ENCODE peak calls at places on chromosome X, in eight cellular contexts. P is LoVo; I is Right ventricle myocardium inferior; V is activated T-cell treated with anti-CD3 and anti-CD28 coated beads, Interleukin-2, amount 50 U/mL, for 72 hours; E is bronchial epithelial cell; M is hepatocyte; H is HCEC 1CT; R is D341Med. T is an unnamed sample.

GRCh38 chrX:24190500-24191156 is 41.1 kb downstream of the ZFX start:
- DNase-seq in P (no peak), I (no peak), V (no peak), E (no peak), M (peak; percentile 60), H (peak; percentile 22), R (no peak), T (no peak)

GRCh38 chrX:119482497-119483480 is 14.5 kb downstream of the SLC25A5 start:
- DNase-seq in P (peak; percentile 18), I (peak; percentile 85), V (peak; percentile 75), E (peak; percentile 41), M (peak; percentile 73), H (peak; percentile 34), R (no peak), T (peak; percentile 64)

GRCh38 chrX:30865020-30865419 is 24.0 kb downstream of the TAB3 start:
- DNase-seq in P (no peak), I (no peak), V (peak; percentile 1), E (peak; percentile 27), M (peak; percentile 11), H (no peak), R (peak; percentile 17), T (no peak)

GRCh38 chrX:15501506-15501905 is 899 bp downstream of the BMX start:
- DNase-seq in P (no peak), I (no peak), V (no peak), E (no peak), M (no peak), H (no peak), R (no peak), T (no peak)

GRCh38 chrX:78540171-78540570 is 119.0 kb downstream of the RTL3 start:
- DNase-seq in P (no peak), I (no peak), V (no peak), E (no peak), M (no peak), H (no peak), R (no peak), T (no peak)

GRCh38 chrX:98548550-98548949 is 1664.8 kb downstream of the RPA4 start:
- DNase-seq in P (no peak), I (no peak), V (no peak), E (no peak), M (no peak), H (no peak), R (no peak), T (no peak)

GRCh38 chrX:154140206-154140605 is 3.8 kb upstream of the OPN1LW start:
- DNase-seq in P (no peak), I (no peak), V (no peak), E (no peak), M (no peak), H (no peak), R (no peak), T (no peak)

GRCh38 chrX:106802388-106803275 is at the start of gene TBC1D8B:
- DNase-seq in P (peak; percentile 82), I (peak; percentile 69), V (peak; percentile 6), E (peak; percentile 89), M (peak; percentile 86), H (peak; percentile 89), R (peak; percentile 25), T (no peak)

GRCh38 chrX:5958523-5958922 is 270.1 kb downstream of the NLGN4X start:
- DNase-seq in P (no peak), I (no peak), V (no peak), E (no peak), M (no peak), H (no peak), R (no peak), T (no peak)

GRCh38 chrX:21639775-21640174 is 18.4 kb downstream of the KLHL34 start:
- DNase-seq in P (no peak), I (no peak), V (no peak), E (no peak), M (no peak), H (no peak), R (no peak), T (no peak)

GRCh38 chrX:48910926-48911406 is 480 bp downstream of the SLC35A2 start:
- DNase-seq in P (no peak), I (no peak), V (peak; percentile 33), E (no peak), M (no peak), H (no peak), R (no peak), T (no peak)

GRCh38 chrX:38519651-38520050 is 41.7 kb upstream of the TSPAN7 start:
- DNase-seq in P (no peak), I (no peak), V (no peak), E (no peak), M (no peak), H (no peak), R (no peak), T (no peak)

GRCh38 chrX:12115377-12115776 is 22.9 kb upstream of the FRMPD4 start:
- DNase-seq in P (no peak), I (no peak), V (peak; percentile 1), E (no peak), M (no peak), H (no peak), R (peak; percentile 26), T (no peak)

GRCh38 chrX:153931151-153931550 is 3.7 kb downstream of the NAA10 start:
- DNase-seq in P (no peak), I (no peak), V (no peak), E (no peak), M (no peak), H (no peak), R (no peak), T (no peak)

GRCh38 chrX:119062750-119063374 is 9.9 kb upstream of the CT47C1 start:
- DNase-seq in P (no peak), I (no peak), V (no peak), E (peak; percentile 32), M (no peak), H (no peak), R (no peak), T (no peak)

GRCh38 chrX:23901805-23902204 is 5.9 kb downstream of the APOO start:
- DNase-seq in P (peak; percentile 62), I (no peak), V (peak; percentile 30), E (peak; percentile 78), M (peak; percentile 90), H (peak; percentile 71), R (peak; percentile 47), T (peak; percentile 54)

GRCh38 chrX:12970691-12971202 is 4.2 kb upstream of the TMSB4X start:
- DNase-seq in P (no peak), I (no peak), V (peak; percentile 53), E (no peak), M (peak; percentile 79), H (peak; percentile 14), R (no peak), T (peak; percentile 73)

GRCh38 chrX:16785247-16786138 is 773 bp upstream of the TXLNG start:
- DNase-seq in P (no peak), I (no peak), V (peak; percentile 2), E (no peak), M (peak; percentile 35), H (no peak), R (peak; percentile 30), T (no peak)

GRCh38 chrX:150761176-150761818 is 68.1 kb downstream of the MTMR1 start:
- DNase-seq in P (no peak), I (no peak), V (no peak), E (no peak), M (no peak), H (no peak), R (no peak), T (no peak)

GRCh38 chrX:19487520-19488200 is 27.6 kb downstream of the MAP3K15 start:
- DNase-seq in P (no peak), I (no peak), V (no peak), E (no peak), M (no peak), H (no peak), R (no peak), T (no peak)

GRCh38 chrX:40156472-40157227 is 58.9 kb upstream of the BCOR start:
- DNase-seq in P (no peak), I (no peak), V (no peak), E (no peak), M (no peak), H (no peak), R (no peak), T (no peak)

GRCh38 chrX:155179343-155179997 is 36.8 kb upstream of the VBP1 start:
- DNase-seq in P (no peak), I (no peak), V (no peak), E (peak; percentile 17), M (no peak), H (no peak), R (peak; percentile 15), T (no peak)

GRCh38 chrX:73930300-73930699 is 367.3 kb downstream of the CHIC1 start:
- DNase-seq in P (no peak), I (no peak), V (no peak), E (peak; percentile 83), M (no peak), H (peak; percentile 4), R (no peak), T (no peak)

GRCh38 chrX:133633162-133633561 is 217.9 kb upstream of the GPC4 start:
- DNase-seq in P (no peak), I (no peak), V (no peak), E (peak; percentile 53), M (no peak), H (no peak), R (no peak), T (no peak)

GRCh38 chrX:2962346-2962745 is 33.2 kb upstream of the ARSD start:
- DNase-seq in P (no peak), I (no peak), V (no peak), E (no peak), M (peak; percentile 37), H (no peak), R (no peak), T (no peak)

T was measured in CD8-positive, alpha-beta memory T cell.